ENCODE peak calls at places on chromosomes 4 and X, in ten cellular contexts. V is NCI-H1092 treated with DMSO at 0.1 percent for 48 hours; I is T-helper 9 cell; T is fibroblast of lung; O is GM20000; H is stimulated activated CD4-positive, alpha-beta T cell treated with anti-CD3 and anti-CD28 coated beads, TNF-alpha, amount 100 ng/mL, for 24 hours; G is GM12878; M is effector memory CD8-positive, alpha-beta T cell; Z is T follicular helper cell; D is DMS79. C is an unnamed sample.

GRCh38 chrX:44431206-44431605 is 87.7 kb upstream of the EFHC2 start:
- DNase-seq in V (no peak), I (no peak), T (peak; percentile 53), O (no peak), H (no peak), G (no peak), M (no peak), Z (no peak), D (no peak), C (no peak)

GRCh38 chrX:153351981-153352380 is 18.0 kb downstream of the ZNF275 start:
- DNase-seq in V (peak; percentile 10), I (no peak), T (no peak), O (no peak), H (no peak), G (no peak), M (no peak), Z (no peak), D (peak; percentile 78), C (no peak)

GRCh38 chr4:21139327-21139726 is 439.1 kb downstream of the PACRGL start:
- DNase-seq in V (no peak), I (no peak), T (no peak), O (no peak), H (no peak), G (no peak), M (no peak), Z (no peak), D (no peak), C (no peak)

GRCh38 chr4:163143532-163143931 is 23.2 kb downstream of the NAF1 start:
- DNase-seq in V (no peak), I (no peak), T (no peak), O (no peak), H (no peak), G (no peak), M (no peak), Z (no peak), D (no peak), C (no peak)

GRCh38 chr4:109815151-109816081 is at the start of gene GAR1:
- DNase-seq in V (peak; percentile 92), I (peak; percentile 74), T (peak; percentile 96), O (peak; percentile 89), H (peak; percentile 82), G (peak; percentile 72), M (peak; percentile 76), Z (peak; percentile 81), D (peak; percentile 80), C (peak; percentile 97)

GRCh38 chrX:47854474-47854873 is 17.8 kb downstream of the ZNF81 start:
- DNase-seq in V (peak; percentile 14), I (no peak), T (no peak), O (no peak), H (no peak), G (no peak), M (no peak), Z (no peak), D (no peak), C (no peak)

GRCh38 chr4:126269106-126269505 is 954.4 kb downstream of the FAT4 start:
- DNase-seq in V (no peak), I (no peak), T (peak; percentile 54), O (no peak), H (no peak), G (no peak), M (no peak), Z (no peak), D (no peak), C (peak; percentile 16)

GRCh38 chr4:38162240-38162784 is 202.1 kb downstream of the PTTG2 start:
- DNase-seq in V (no peak), I (no peak), T (peak; percentile 91), O (no peak), H (no peak), G (no peak), M (no peak), Z (no peak), D (no peak), C (no peak)

GRCh38 chr4:61373901-61374611 is 173.9 kb downstream of the ADGRL3 start:
- DNase-seq in V (no peak), I (no peak), T (peak; percentile 74), O (no peak), H (no peak), G (no peak), M (no peak), Z (no peak), D (no peak), C (no peak)

GRCh38 chrX:35919536-35920309 is at the start of gene CFAP47:
- DNase-seq in V (peak; percentile 7), I (no peak), T (no peak), O (no peak), H (no peak), G (no peak), M (no peak), Z (no peak), D (no peak), C (no peak)

GRCh38 chr4:3708103-3708510 is 58.1 kb upstream of the ADRA2C start:
- DNase-seq in V (no peak), I (no peak), T (peak; percentile 3), O (no peak), H (no peak), G (no peak), M (no peak), Z (no peak), D (no peak), C (no peak)

GRCh38 chrX:19879181-19879580 is 8.2 kb downstream of the SH3KBP1 start:
- DNase-seq in V (no peak), I (no peak), T (no peak), O (no peak), H (no peak), G (no peak), M (no peak), Z (no peak), D (no peak), C (no peak)

GRCh38 chr4:129926936-129927335 is 831.0 kb downstream of the C4orf33 start:
- DNase-seq in V (peak; percentile 23), I (no peak), T (no peak), O (no peak), H (no peak), G (no peak), M (no peak), Z (no peak), D (no peak), C (no peak)

GRCh38 chr4:6309755-6310154 is 40.1 kb downstream of the WFS1 start:
- DNase-seq in V (no peak), I (no peak), T (no peak), O (no peak), H (no peak), G (no peak), M (no peak), Z (no peak), D (no peak), C (no peak)

GRCh38 chrX:8731579-8732395 is at the start of gene ANOS1:
- DNase-seq in V (peak; percentile 32), I (no peak), T (peak; percentile 67), O (no peak), H (no peak), G (no peak), M (no peak), Z (no peak), D (no peak), C (no peak)

GRCh38 chrX:44343412-44343942 is at the start of gene EFHC2:
- DNase-seq in V (no peak), I (peak; percentile 65), T (peak; percentile 21), O (peak; percentile 1), H (peak; percentile 17), G (no peak), M (peak; percentile 58), Z (peak; percentile 48), D (no peak), C (no peak)

GRCh38 chrX:38636949-38637819 is 75.8 kb downstream of the TSPAN7 start:
- DNase-seq in V (no peak), I (no peak), T (no peak), O (no peak), H (no peak), G (no peak), M (no peak), Z (no peak), D (no peak), C (no peak)

GRCh38 chr4:133638702-133639101 is 489.6 kb downstream of the PCDH10 start:
- DNase-seq in V (no peak), I (no peak), T (no peak), O (no peak), H (no peak), G (no peak), M (no peak), Z (no peak), D (no peak), C (no peak)

GRCh38 chr4:110414590-110414989 is 61.4 kb upstream of the ENPEP start:
- DNase-seq in V (no peak), I (no peak), T (no peak), O (no peak), H (no peak), G (no peak), M (no peak), Z (no peak), D (no peak), C (no peak)

GRCh38 chr4:155638195-155638960 is 28.3 kb upstream of the GUCY1A1 start:
- DNase-seq in V (no peak), I (no peak), T (no peak), O (no peak), H (no peak), G (no peak), M (no peak), Z (no peak), D (no peak), C (no peak)

GRCh38 chr4:141388483-141388882 is 167.8 kb downstream of the ZNF330 start:
- DNase-seq in V (no peak), I (no peak), T (peak; percentile 97), O (no peak), H (no peak), G (no peak), M (no peak), Z (no peak), D (no peak), C (no peak)

GRCh38 chrX:3663576-3664290 is 49.7 kb downstream of the PRKX start:
- DNase-seq in V (no peak), I (no peak), T (no peak), O (no peak), H (no peak), G (no peak), M (no peak), Z (no peak), D (no peak), C (peak; percentile 13)

GRCh38 chrX:12955882-12956703 is 18.8 kb upstream of the TMSB4X start:
- DNase-seq in V (no peak), I (peak; percentile 60), T (peak; percentile 81), O (no peak), H (no peak), G (peak; percentile 77), M (peak; percentile 53), Z (peak; percentile 49), D (no peak), C (peak; percentile 91)

GRCh38 chrX:63784902-63785692 is at the start of gene ARHGEF9:
- DNase-seq in V (peak; percentile 66), I (no peak), T (peak; percentile 3), O (peak; percentile 7), H (no peak), G (no peak), M (no peak), Z (no peak), D (peak; percentile 25), C (no peak)

GRCh38 chr4:64969081-64969480 is 559.8 kb upstream of the TECRL start:
- DNase-seq in V (no peak), I (no peak), T (no peak), O (no peak), H (no peak), G (no peak), M (no peak), Z (no peak), D (no peak), C (no peak)

GRCh38 chr4:6473264-6474052 is 1.0 kb upstream of the PPP2R2C start:
- DNase-seq in V (no peak), I (no peak), T (no peak), O (no peak), H (no peak), G (no peak), M (no peak), Z (no peak), D (no peak), C (peak; percentile 8)

GRCh38 chr4:56129431-56129861 is 180.7 kb downstream of the CEP135 start:
- DNase-seq in V (no peak), I (no peak), T (peak; percentile 49), O (peak; percentile 5), H (no peak), G (no peak), M (no peak), Z (no peak), D (no peak), C (no peak)

C was measured in lower leg skin.